ENCODE peak calls at places on chromosomes 5 and 9, in seven cellular contexts. I, A, L, M, Z, E and U are unnamed samples. For H3K27me3, the result is how much of the 10 kb centered on the place peaks cover.

GRCh38 chr9:127942152-127943010 is 4.7 kb upstream of the DPM2 start:
- DNase-seq in I (peak), L (no peak), M (peak), E (peak), Z (peak), A (peak), U (peak)

GRCh38 chr5:112127856-112128255 is 291.2 kb downstream of the EPB41L4A start:
- DNase-seq in Z (no peak), A (no peak), M (no peak), L (no peak), E (no peak), I (no peak), U (no peak)

GRCh38 chr5:143198332-143198731 is 205.2 kb downstream of the NR3C1 start:
- DNase-seq in M (no peak), I (no peak), E (no peak), L (no peak), A (no peak), Z (no peak), U (no peak)

GRCh38 chr9:22041792-22042191 is 32.7 kb upstream of the CDKN2B start:
- DNase-seq in L (no peak), I (no peak), M (no peak), E (no peak), Z (peak), A (peak), U (no peak)

GRCh38 chr9:87792831-87793288 is 66.9 kb downstream of the CTSL start:
- DNase-seq in A (peak), L (no peak), E (no peak), M (peak), Z (peak), I (peak), U (no peak)

GRCh38 chr9:120710110-120710981 is 3.9 kb downstream of the MEGF9 start:
- DNase-seq in A (peak), M (no peak), I (no peak), E (peak), Z (no peak), L (no peak), U (peak)

GRCh38 chr5:39080168-39080567 is 6.0 kb upstream of the RICTOR start:
- DNase-seq in M (no peak), I (no peak), A (no peak), E (no peak), Z (no peak), L (no peak), U (no peak)

GRCh38 chr9:122228191-122228905 is 409 bp downstream of the LHX6 start:
- DNase-seq in L (no peak), I (no peak), M (no peak), A (peak), Z (no peak), E (peak), U (peak)

GRCh38 chr5:131745594-131746175 is 51.1 kb downstream of the FNIP1 start:
- DNase-seq in L (no peak), E (no peak), I (peak), A (no peak), Z (no peak), M (no peak), U (no peak)

GRCh38 chr9:136282272-136282861 is 21.5 kb downstream of the CCDC187 start:
- DNase-seq in A (no peak), L (no peak), I (no peak), Z (no peak), E (no peak), M (no peak), U (no peak)

GRCh38 chr9:18688581-18688980 is 214.6 kb downstream of the ADAMTSL1 start:
- DNase-seq in M (no peak), Z (no peak), I (no peak), E (no peak), L (no peak), A (no peak), U (no peak)

GRCh38 chr9:10045598-10045997 is 567.2 kb downstream of the PTPRD start:
- DNase-seq in Z (no peak), I (no peak), L (no peak), A (peak), M (no peak), E (no peak), U (no peak)

GRCh38 chr5:6493681-6494454 is 45.2 kb downstream of the UBE2QL1 start:
- DNase-seq in I (no peak), Z (no peak), A (no peak), M (no peak), E (no peak), L (no peak), U (no peak)

GRCh38 chr9:89715318-89715858 is 110.6 kb downstream of the GADD45G start:
- DNase-seq in Z (no peak), A (no peak), I (no peak), M (no peak), E (no peak), L (no peak), U (no peak)

GRCh38 chr9:102273952-102274351 is 535.5 kb upstream of the GRIN3A start:
- DNase-seq in M (no peak), E (no peak), A (no peak), I (peak), L (no peak), Z (no peak), U (no peak)

GRCh38 chr9:11338130-11338529 is 725.3 kb upstream of the PTPRD start:
- DNase-seq in Z (no peak), A (no peak), E (no peak), I (no peak), L (no peak), M (no peak), U (no peak)

GRCh38 chr9:87259543-87259942 is 238.1 kb upstream of the DAPK1 start:
- DNase-seq in M (no peak), A (no peak), Z (no peak), L (no peak), I (peak), E (no peak), U (no peak)

GRCh38 chr5:88244686-88245085 is 24.0 kb downstream of the TMEM161B start:
- DNase-seq in L (no peak), I (peak), A (peak), Z (no peak), M (no peak), E (no peak), U (no peak)

GRCh38 chr5:167285591-167285990 is 1005.9 kb upstream of the WWC1 start:
- DNase-seq in L (no peak), Z (no peak), A (no peak), E (no peak), I (no peak), M (no peak), U (no peak)

GRCh38 chr9:19408316-19408692 is 505 bp upstream of the ACER2 start:
- DNase-seq in M (peak), A (peak), Z (no peak), E (no peak), I (no peak), L (no peak), U (peak)

GRCh38 chr5:151285683-151286082 is 17.9 kb downstream of the SLC36A3 start:
- DNase-seq in L (no peak), I (no peak), Z (no peak), M (no peak), E (no peak), A (no peak), U (no peak)

GRCh38 chr5:116482394-116482793 is 92.2 kb downstream of the SEMA6A start:
- DNase-seq in Z (no peak), I (peak), A (no peak), M (no peak), L (no peak), E (no peak), U (no peak)

GRCh38 chr5:55533806-55534435 is 843 bp downstream of the PLPP1 start:
- DNase-seq in Z (peak), I (peak), E (peak), A (peak), L (no peak), M (peak), U (no peak)

GRCh38 chr5:4879693-4880303 is 260.3 kb upstream of the ADAMTS16 start:
- DNase-seq in L (peak), I (peak), A (peak), E (peak), M (peak), Z (peak), U (peak)

GRCh38 chr9:94933429-94933828 is 206.9 kb downstream of the AOPEP start:
- DNase-seq in L (no peak), A (no peak), M (no peak), Z (no peak), I (no peak), E (no peak), U (no peak)

GRCh38 chr9:93296889-93297480 is 113.0 kb downstream of the WNK2 start:
- DNase-seq in E (no peak), I (no peak), L (no peak), M (no peak), A (no peak), Z (no peak), U (peak)

GRCh38 chr5:38321978-38322377 is 63.6 kb downstream of the EGFLAM start:
- DNase-seq in E (no peak), L (no peak), I (no peak), A (no peak), M (no peak), Z (no peak), U (no peak)

GRCh38 chr9:4657426-4658159 is 4.5 kb upstream of the PLPP6 start:
- DNase-seq in I (no peak), A (no peak), Z (peak), L (no peak), M (no peak), E (no peak), U (no peak)

GRCh38 chr5:6744841-6745705 is 31.8 kb downstream of the TENT4A start:
- DNase-seq in A (no peak), L (no peak), M (no peak), E (no peak), I (no peak), Z (no peak), U (no peak)

GRCh38 chr9:132955768-132956167 is 11.4 kb upstream of the TSC1 start:
- DNase-seq in A (no peak), I (no peak), E (no peak), L (no peak), M (no peak), Z (no peak), U (no peak)

GRCh38 chr9:129142115-129142514 is 30.9 kb downstream of the PTPA start:
- DNase-seq in E (no peak), I (no peak), M (no peak), Z (no peak), A (no peak), L (no peak), U (no peak)

GRCh38 chr9:129139993-129140396 is 28.8 kb downstream of the PTPA start:
- DNase-seq in Z (peak), M (peak), L (peak), E (peak), I (peak), A (peak), U (peak)

GRCh38 chr9:129141066-129142041 is 30.1 kb downstream of the PTPA start:
- DNase-seq in Z (peak), L (no peak), M (peak), A (no peak), E (peak), I (peak), U (peak)

GRCh38 chr9:129139233-129139992 is 28.2 kb downstream of the PTPA start:
- DNase-seq in M (peak), Z (peak), A (peak), E (peak), L (peak), I (peak), U (peak)

GRCh38 chr9:129140397-129141065 is 29.3 kb downstream of the PTPA start:
- DNase-seq in L (no peak), M (no peak), A (peak), E (peak), Z (peak), I (peak), U (peak)
- H3K4me3 ChIP-seq in L (peak), M (peak), A (peak), E (peak), Z (peak), I (peak), U (peak)

DNA sequence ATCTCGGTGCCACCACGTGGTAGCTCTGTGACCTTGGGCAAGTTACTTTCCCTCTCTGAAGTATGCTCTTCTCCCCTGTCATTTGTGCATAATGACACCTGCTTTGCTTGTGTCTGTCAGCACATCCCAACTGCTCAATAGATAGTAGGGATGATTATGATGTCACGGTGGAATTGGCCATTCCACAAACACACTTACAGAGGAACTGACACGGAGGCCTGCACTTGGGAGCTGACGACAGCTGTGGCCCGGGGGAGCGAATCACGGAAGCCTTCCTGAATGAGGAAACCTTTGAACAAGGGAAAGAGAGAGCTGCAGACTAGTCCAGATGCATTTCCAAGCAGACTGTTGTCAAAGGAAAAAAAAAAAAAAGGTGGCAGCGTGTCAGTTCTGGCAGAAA is 21.0 kb downstream of the TLX3 start:
- DNase-seq in M (no peak), L (no peak), A (no peak), I (no peak), E (no peak), Z (no peak), U (no peak)
- H3K27me3 ChIP-seq in M (half or more), L (under half), A (under half), I (under half), E (half or more), Z (under half), U (under half)

GRCh38 chr5:149940077-149940574 is 4.5 kb downstream of the PDE6A start:
- DNase-seq in L (no peak), A (no peak), Z (no peak), I (no peak), M (no peak), E (no peak), U (no peak)
- H3K4me3 ChIP-seq in L (no peak), A (no peak), Z (no peak), I (no peak), M (no peak), E (no peak), U (no peak)

DNA sequence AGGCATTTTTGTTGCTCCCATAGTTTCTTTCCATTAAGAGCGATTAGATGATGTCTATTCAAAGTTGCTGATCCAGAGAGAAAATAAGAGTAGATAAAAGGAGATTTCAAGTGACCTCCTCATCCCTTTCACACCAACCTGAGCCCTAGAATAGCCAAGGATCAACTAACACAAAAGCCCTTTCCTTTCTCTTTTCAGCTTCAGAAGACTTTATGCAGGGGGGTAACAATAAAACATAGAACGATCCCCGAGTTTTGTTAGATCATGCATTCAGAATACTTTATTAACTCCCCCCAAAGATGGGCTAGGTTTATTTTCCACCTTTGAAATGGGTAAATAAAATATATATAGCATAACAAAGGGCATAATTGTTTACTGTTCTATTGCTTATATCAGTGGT is 5.0 kb downstream of the NR2F1-AS1 start:
- DNase-seq in I (no peak), E (peak), M (no peak), Z (no peak), A (no peak), L (no peak), U (peak)
- H3K27me3 ChIP-seq in I (under half), E (half or more), M (under half), Z (half or more), A (half or more), L (under half), U (half or more)

GRCh38 chr5:160310910-160311295 is 1.5 kb downstream of the CCNJL start:
- DNase-seq in E (peak), L (no peak), A (peak), Z (no peak), I (no peak), M (no peak), U (peak)
- H3K4me3 ChIP-seq in E (peak), L (peak), A (peak), Z (no peak), I (no peak), M (no peak), U (peak)

GRCh38 chr9:16681659-16681990 is 188.8 kb downstream of the BNC2 start:
- DNase-seq in E (no peak), A (no peak), M (no peak), Z (no peak), L (no peak), I (no peak), U (no peak)
- H3K27me3 ChIP-seq in E (under half), A (under half), M (under half), Z (under half), L (under half), I (under half), U (under half)

GRCh38 chr5:102855684-102856373 is 100.7 kb downstream of the PAM start:
- DNase-seq in Z (no peak), L (no peak), A (no peak), E (no peak), M (no peak), I (no peak), U (no peak)
- H3K4me3 ChIP-seq in Z (no peak), L (no peak), A (no peak), E (no peak), M (no peak), I (no peak), U (no peak)

GRCh38 chr5:176956756-176957155 is 49.8 kb downstream of the UIMC1 start:
- DNase-seq in I (no peak), E (no peak), A (no peak), Z (no peak), L (no peak), M (no peak), U (no peak)
- H3K27me3 ChIP-seq in I (under half), E (under half), A (under half), Z (under half), L (under half), M (under half), U (under half)

GRCh38 chr9:126833710-126834345 is 26.6 kb upstream of the ZBTB34 start:
- DNase-seq in M (no peak), E (no peak), A (no peak), I (no peak), Z (no peak), L (no peak), U (no peak)
- H3K4me3 ChIP-seq in M (no peak), E (no peak), A (no peak), I (no peak), Z (no peak), L (no peak), U (no peak)

GRCh38 chr5:73192375-73192774 is 19.4 kb downstream of the TMEM174 start:
- DNase-seq in M (no peak), A (no peak), I (no peak), Z (no peak), E (no peak), L (no peak), U (no peak)
- H3K27me3 ChIP-seq in M (under half), A (under half), I (under half), Z (under half), E (under half), L (under half), U (under half)